ENCODE peak calls at places on chromosome 11, in six cellular contexts. R, H, P, K, G and I are unnamed samples. For H3K4me1, the result is how much of the 10 kb centered on the place peaks cover.

GRCh38 chr11:101516546-101516945 is 67.3 kb downstream of the TRPC6 start:
- DNase-seq in G (no peak), P (no peak), K (no peak), H (no peak), R (no peak), I (no peak)

GRCh38 chr11:31808721-31809542 is 2.2 kb downstream of the PAX6 start:
- DNase-seq in K (no peak), P (no peak), G (no peak), H (no peak), R (no peak), I (no peak)

GRCh38 chr11:122505304-122506006 is 150.1 kb upstream of the UBASH3B start:
- DNase-seq in R (peak), H (peak), K (peak), G (peak), P (peak), I (peak)

GRCh38 chr11:72735495-72736027 is 16.6 kb downstream of the ARAP1 start:
- DNase-seq in R (peak), G (peak), K (peak), H (peak), P (no peak), I (no peak)

GRCh38 chr11:2588809-2589537 is 110.8 kb downstream of the KCNQ1OT1 start:
- DNase-seq in R (peak), P (peak), H (peak), G (no peak), K (no peak), I (no peak)

GRCh38 chr11:94193288-94193687 is 64.6 kb downstream of the PANX1 start:
- DNase-seq in R (no peak), G (no peak), H (no peak), P (no peak), K (peak), I (no peak)

GRCh38 chr11:559712-560304 is 730 bp downstream of the LMNTD2 start:
- DNase-seq in P (no peak), R (no peak), G (no peak), K (no peak), H (peak), I (no peak)

GRCh38 chr11:111785076-111785475 is 18.9 kb upstream of the PPP2R1B start:
- DNase-seq in R (no peak), H (no peak), K (no peak), G (no peak), P (no peak), I (no peak)

GRCh38 chr11:126404367-126404766 is 48.9 kb downstream of the ST3GAL4 start:
- DNase-seq in K (no peak), R (no peak), P (no peak), H (no peak), G (no peak), I (no peak)

GRCh38 chr11:34160049-34160721 is 54.8 kb downstream of the NAT10 start:
- DNase-seq in G (peak), K (peak), H (no peak), R (no peak), P (no peak), I (no peak)
- H3K4me3 ChIP-seq in G (no peak), K (no peak), H (no peak), R (no peak), P (no peak), I (no peak)

DNA sequence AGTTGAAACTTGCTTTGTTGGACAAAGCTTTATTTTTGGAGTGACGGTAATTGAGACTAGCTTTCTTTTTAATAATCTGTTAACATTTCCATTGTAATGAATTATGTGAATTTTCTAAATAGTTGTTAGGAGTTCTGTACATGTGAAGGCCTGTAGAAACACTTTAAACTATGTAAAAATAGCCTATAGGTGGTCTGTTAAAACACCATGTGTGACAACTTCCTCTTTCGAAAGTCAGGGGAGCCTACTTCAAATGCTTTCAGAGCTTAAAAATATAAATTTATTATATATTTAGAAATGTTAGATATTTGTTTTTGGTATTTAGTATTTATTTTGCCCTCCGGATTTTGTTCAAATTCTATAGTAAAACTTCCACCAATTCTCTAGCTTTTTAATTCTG is 28.7 kb downstream of the DDIAS start:
- DNase-seq in G (no peak), P (no peak), K (no peak), R (no peak), H (no peak), I (no peak)
- H3K27ac ChIP-seq in G (no peak), P (no peak), K (no peak), R (no peak), H (no peak), I (no peak)

GRCh38 chr11:47503227-47503626 is 49.7 kb downstream of the CELF1 start:
- DNase-seq in P (no peak), K (no peak), H (no peak), G (no peak), R (no peak), I (no peak)
- H3K4me1 ChIP-seq in P (under half), K (under half), H (under half), G (under half), R (half or more), I (under half)

GRCh38 chr11:16841984-16842383 is 103.5 kb downstream of the C11orf58 start:
- DNase-seq in P (no peak), R (no peak), H (no peak), G (no peak), K (no peak), I (no peak)

GRCh38 chr11:16844268-16844667 is 105.8 kb downstream of the C11orf58 start:
- DNase-seq in H (no peak), R (no peak), P (no peak), K (no peak), G (no peak), I (no peak)

GRCh38 chr11:16841481-16841880 is 103.0 kb downstream of the C11orf58 start:
- DNase-seq in H (peak), G (no peak), R (no peak), K (no peak), P (no peak), I (no peak)

GRCh38 chr11:16843307-16843706 is 104.9 kb downstream of the C11orf58 start:
- DNase-seq in P (no peak), G (no peak), K (peak), H (no peak), R (no peak), I (no peak)

DNA sequence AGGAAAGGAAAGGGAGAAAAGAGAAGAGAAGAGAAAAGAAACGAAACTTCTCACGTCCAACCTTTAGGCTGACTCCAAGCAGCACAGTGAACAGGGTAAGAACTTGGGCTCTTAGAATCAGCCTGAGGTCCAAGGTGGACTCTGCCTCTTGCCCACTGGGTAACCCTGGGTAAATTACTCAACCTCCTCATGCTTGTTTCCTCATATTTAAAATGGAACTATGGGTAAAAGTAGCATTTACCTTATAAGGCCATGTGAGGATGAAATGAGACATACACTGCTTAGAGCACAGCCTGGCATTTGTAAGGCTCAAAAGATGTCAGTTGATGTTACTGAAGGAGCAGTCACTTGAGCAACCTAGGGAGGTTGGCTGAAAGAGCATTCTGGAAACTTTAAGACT is 107.9 kb downstream of the C11orf58 start:
- DNase-seq in R (no peak), G (no peak), P (no peak), K (peak), H (no peak), I (no peak)
- H3K4me3 ChIP-seq in R (no peak), G (no peak), P (no peak), K (no peak), H (no peak), I (no peak)

GRCh38 chr11:60161107-60161506 is 21.8 kb downstream of the MS4A6A start:
- DNase-seq in K (no peak), P (no peak), R (no peak), H (no peak), G (no peak), I (no peak)
- H3K27ac ChIP-seq in K (no peak), P (no peak), R (no peak), H (no peak), G (no peak), I (no peak)

GRCh38 chr11:78428773-78429172 is 11.2 kb upstream of the GAB2 start:
- DNase-seq in P (no peak), K (no peak), H (no peak), G (no peak), R (no peak), I (no peak)

GRCh38 chr11:78427615-78428272 is 10.1 kb upstream of the GAB2 start:
- DNase-seq in H (no peak), P (no peak), K (no peak), R (no peak), G (no peak), I (no peak)

GRCh38 chr11:78429667-78430066 is 12.0 kb upstream of the GAB2 start:
- DNase-seq in K (no peak), R (no peak), H (no peak), P (no peak), G (no peak), I (no peak)

GRCh38 chr11:78428273-78428651 is 10.6 kb upstream of the GAB2 start:
- DNase-seq in P (no peak), R (no peak), K (no peak), H (no peak), G (no peak), I (no peak)

GRCh38 chr11:78429209-78429608 is 11.6 kb upstream of the GAB2 start:
- DNase-seq in G (no peak), R (no peak), K (peak), P (no peak), H (no peak), I (no peak)
- H3K4me1 ChIP-seq in G (under half), R (under half), K (under half), P (under half), H (under half), I (under half)

DNA sequence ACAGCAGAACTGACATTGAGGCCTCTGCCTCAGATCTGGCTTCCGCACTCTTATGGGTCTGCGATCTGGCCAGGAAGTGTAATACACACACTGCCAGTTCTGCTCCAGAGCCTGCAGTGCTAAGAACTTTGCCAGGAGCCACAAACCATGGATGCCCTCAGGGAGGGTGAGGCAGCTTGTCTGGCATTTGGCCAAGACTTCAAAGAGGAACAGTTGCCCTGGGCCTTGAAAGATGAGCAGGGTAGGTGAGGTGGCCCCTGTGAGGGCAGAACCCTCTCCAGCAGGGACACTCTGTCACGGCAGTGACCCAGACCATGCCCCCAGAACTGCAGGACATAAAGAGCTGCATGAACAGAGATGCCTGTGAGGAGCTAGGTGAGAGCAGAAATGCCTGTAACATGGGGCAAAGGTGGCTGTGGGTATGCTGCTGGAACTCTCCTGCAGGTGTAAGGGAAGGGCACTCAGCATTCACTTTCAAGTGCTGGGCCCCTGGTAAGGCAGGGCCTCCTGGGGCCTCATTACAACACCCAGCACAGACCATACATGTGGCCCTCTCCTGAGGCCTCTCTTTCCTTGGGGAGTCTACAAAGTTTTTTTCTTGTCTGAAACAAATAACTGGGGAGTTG is 47.3 kb downstream of the NEU3 start:
- DNase-seq in R (no peak), H (no peak), G (no peak), P (no peak), K (no peak), I (no peak)
- H3K4me3 ChIP-seq in R (no peak), H (no peak), G (no peak), P (no peak), K (no peak), I (no peak)

GRCh38 chr11:9672288-9672916 is 8.5 kb downstream of the SWAP70 start:
- DNase-seq in G (no peak), P (no peak), R (no peak), K (no peak), H (no peak), I (no peak)
- H3K27ac ChIP-seq in G (no peak), P (no peak), R (no peak), K (no peak), H (no peak), I (no peak)

GRCh38 chr11:74106125-74106524 is 64.7 kb downstream of the C2CD3 start:
- DNase-seq in P (no peak), H (no peak), G (no peak), R (no peak), K (no peak), I (no peak)
- H3K4me1 ChIP-seq in P (under half), H (under half), G (under half), R (under half), K (under half), I (under half)

GRCh38 chr11:68002943-68003845 is 703 bp downstream of the UNC93B1 start:
- DNase-seq in G (peak), K (no peak), P (peak), R (peak), H (peak), I (no peak)

GRCh38 chr11:67999704-68000103 is 4.2 kb downstream of the UNC93B1 start:
- DNase-seq in R (no peak), G (peak), P (no peak), H (peak), K (no peak), I (no peak)

GRCh38 chr11:68003846-68004550 is at the start of gene UNC93B1:
- DNase-seq in G (peak), P (peak), H (peak), K (peak), R (peak), I (peak)

GRCh38 chr11:68004551-68005335 is 846 bp upstream of the UNC93B1 start:
- DNase-seq in P (no peak), G (no peak), K (no peak), H (no peak), R (no peak), I (no peak)

GRCh38 chr11:68002575-68002942 is 1.3 kb downstream of the UNC93B1 start:
- DNase-seq in P (no peak), K (no peak), H (peak), R (peak), G (peak), I (no peak)
- H3K4me3 ChIP-seq in P (no peak), K (no peak), H (no peak), R (peak), G (no peak), I (peak)